ENCODE peak calls at places on chromosomes 6 and 20, in four cellular contexts. S, P, C and W are unnamed samples.
A peak's percentile ranks its signal among the peaks of the same experiment; 100 is the strongest.

GRCh38 chr6:105069821-105070445 is 109.9 kb downstream of the POPDC3 start:
- DNase-seq in S (no peak), P (no peak), C (no peak), W (no peak)

GRCh38 chr6:100339574-100340255 is 125.0 kb downstream of the SIM1 start:
- DNase-seq in S (no peak), P (no peak), C (no peak), W (no peak)

GRCh38 chr20:61891476-61891875 is 174.2 kb downstream of the TAF4 start:
- DNase-seq in S (no peak), P (no peak), C (no peak), W (no peak)

GRCh38 chr6:54096811-54097210 is 14.4 kb upstream of the MLIP start:
- DNase-seq in S (no peak), P (no peak), C (no peak), W (no peak)

GRCh38 chr6:47854996-47855395 is 73.2 kb downstream of the OPN5 start:
- DNase-seq in S (no peak), P (no peak), C (no peak), W (no peak)

GRCh38 chr6:93575495-93575894 is 156.1 kb upstream of the EPHA7 start:
- DNase-seq in S (no peak), P (no peak), C (no peak), W (no peak)

GRCh38 chr20:38133680-38134426 is 31.2 kb downstream of the TGM2 start:
- DNase-seq in S (no peak), P (no peak), C (no peak), W (no peak)

GRCh38 chr20:1813101-1813529 is 82.1 kb upstream of the SIRPA start:
- DNase-seq in S (peak; percentile 87), P (peak; percentile 47), C (peak; percentile 35), W (peak; percentile 38)

GRCh38 chr20:25984933-25985332 is 288.3 kb upstream of the ZNF337 start:
- DNase-seq in S (peak; percentile 74), P (peak; percentile 75), C (peak; percentile 26), W (no peak)

GRCh38 chr6:151900897-151901485 is 93.5 kb downstream of the ESR1 start:
- DNase-seq in S (no peak), P (no peak), C (no peak), W (no peak)

GRCh38 chr6:137729866-137730629 is 137.0 kb upstream of the TNFAIP3 start:
- DNase-seq in S (no peak), P (no peak), C (no peak), W (no peak)

GRCh38 chr20:58088105-58088504 is 140.3 kb downstream of the ANKRD60 start:
- DNase-seq in S (no peak), P (no peak), C (no peak), W (no peak)

GRCh38 chr20:45456632-45457031 is 12.9 kb upstream of the WFDC2 start:
- DNase-seq in S (no peak), P (no peak), C (peak; percentile 71), W (no peak)

GRCh38 chr20:61052796-61053442 is 199.1 kb upstream of the CDH4 start:
- DNase-seq in S (no peak), P (no peak), C (no peak), W (no peak)

GRCh38 chr6:33622456-33623431 is 1.6 kb downstream of the ITPR3 start:
- DNase-seq in S (no peak), P (no peak), C (peak; percentile 59), W (no peak)

GRCh38 chr20:6525447-6526303 is 241.8 kb upstream of the BMP2 start:
- DNase-seq in S (no peak), P (no peak), C (no peak), W (no peak)

GRCh38 chr20:57229490-57229889 is 37.0 kb downstream of the BMP7 start:
- DNase-seq in S (no peak), P (no peak), C (no peak), W (no peak)

DNA sequence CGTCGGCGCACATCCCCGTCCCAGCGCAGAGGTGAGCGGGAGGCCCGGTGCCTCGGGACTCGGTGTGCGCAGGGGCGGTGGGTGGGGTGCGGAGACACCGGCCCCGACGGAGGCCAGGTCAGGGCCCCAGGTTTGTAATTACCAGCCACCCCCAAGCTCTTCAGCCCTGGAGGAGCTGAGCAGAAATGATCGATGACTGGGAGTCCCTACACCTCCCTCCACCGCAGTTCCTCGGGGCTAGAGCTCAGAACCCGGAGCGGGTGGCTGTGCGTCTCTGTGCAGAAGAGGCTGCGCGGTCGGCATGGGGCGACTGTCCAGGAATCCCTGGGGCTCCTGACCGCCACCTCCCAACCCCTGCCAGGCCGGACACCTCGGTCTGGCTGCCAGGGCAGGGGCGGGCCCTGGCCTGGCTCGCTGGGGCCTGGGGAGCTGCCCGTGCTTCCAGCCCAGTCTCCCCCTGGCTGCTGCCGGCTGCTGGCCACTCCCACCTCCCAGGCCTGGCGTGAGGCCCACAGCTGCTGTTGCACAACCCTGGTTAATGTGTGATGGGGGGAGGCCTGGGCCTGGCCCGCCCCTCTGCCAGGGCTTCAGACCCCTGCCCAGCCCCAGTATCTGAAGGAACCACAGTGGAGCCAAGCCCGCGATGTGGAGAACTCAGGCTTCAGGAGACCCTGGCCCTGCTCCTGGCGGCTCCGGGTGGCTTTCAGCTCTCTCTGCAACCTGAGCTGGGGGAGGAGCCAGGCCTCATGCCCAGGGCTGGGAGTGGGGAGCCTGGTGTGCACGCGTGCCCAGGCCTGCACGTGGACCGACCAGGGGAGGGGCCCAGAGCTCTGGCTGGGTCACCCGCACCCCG is 1.2 kb downstream of the SLC2A4RG start:
- DNase-seq in S (peak; percentile 96), P (peak; percentile 99), C (peak; percentile 93), W (peak; percentile 98)
- TF ChIP-seq POLR2A in S (no peak), P (peak; percentile 11), C (peak; percentile 54), W (peak; percentile 63)

GRCh38 chr6:35343835-35344550 is 1.6 kb downstream of the PPARD start:
- DNase-seq in S (peak; percentile 44), P (no peak), C (no peak), W (no peak)

GRCh38 chr6:35343092-35343834 is 905 bp downstream of the PPARD start:
- DNase-seq in S (peak; percentile 67), P (peak; percentile 78), C (peak; percentile 47), W (no peak)

GRCh38 chr6:35341557-35341956 is 801 bp upstream of the PPARD start:
- DNase-seq in S (peak; percentile 51), P (no peak), C (no peak), W (no peak)

DNA sequence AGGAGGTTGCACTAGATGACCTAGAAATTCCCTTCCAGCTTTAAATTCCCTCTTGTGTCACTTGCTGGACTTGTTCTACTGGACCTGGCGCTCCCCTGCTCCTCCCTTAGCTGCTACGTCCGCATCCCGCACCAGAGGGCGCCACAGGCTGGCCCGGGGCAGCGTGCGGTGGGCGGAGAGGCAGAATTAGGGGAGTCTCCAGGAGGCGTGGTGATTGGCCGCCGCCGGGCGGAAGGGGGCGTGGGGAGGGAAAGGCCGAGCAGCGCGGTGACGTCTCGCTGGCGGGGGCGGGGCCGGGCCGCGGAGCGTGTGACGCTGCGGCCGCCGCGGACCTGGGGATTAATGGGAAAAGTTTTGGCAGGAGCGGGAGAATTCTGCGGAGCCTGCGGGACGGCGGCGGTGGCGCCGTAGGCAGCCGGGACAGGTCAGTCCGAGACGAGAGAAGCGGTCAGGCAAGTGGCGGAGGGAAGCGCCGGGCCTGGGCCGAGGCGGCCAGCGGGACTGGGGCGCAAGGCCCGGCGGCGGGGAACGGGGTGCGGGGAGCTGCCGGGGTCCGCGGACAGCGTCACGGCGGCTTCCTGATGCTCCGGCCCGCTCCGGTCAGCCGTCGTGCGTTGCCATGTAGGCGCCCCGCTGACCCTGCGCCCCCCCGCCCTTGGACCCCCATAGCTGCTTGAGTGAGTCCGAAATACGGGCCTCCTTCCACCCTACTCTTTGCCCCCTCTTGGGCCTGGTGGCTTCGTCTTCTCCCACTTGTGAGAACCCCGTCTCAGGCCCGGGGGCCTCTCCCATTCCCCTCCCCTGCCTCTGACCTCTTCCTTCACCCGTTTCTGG is at the start of gene PPARD:
- DNase-seq in S (peak; percentile 99), P (peak; percentile 99), C (peak; percentile 99), W (peak; percentile 96)
- TF ChIP-seq POLR2A in S (peak; percentile 71), P (peak; percentile 86), C (peak; percentile 81), W (peak; percentile 77)

GRCh38 chr6:14706378-14706929 is 539.4 kb upstream of the JARID2 start:
- DNase-seq in S (peak; percentile 57), P (peak; percentile 57), C (peak; percentile 27), W (peak; percentile 69)
- TF ChIP-seq POLR2A in S (no peak), P (no peak), C (no peak), W (no peak)

DNA sequence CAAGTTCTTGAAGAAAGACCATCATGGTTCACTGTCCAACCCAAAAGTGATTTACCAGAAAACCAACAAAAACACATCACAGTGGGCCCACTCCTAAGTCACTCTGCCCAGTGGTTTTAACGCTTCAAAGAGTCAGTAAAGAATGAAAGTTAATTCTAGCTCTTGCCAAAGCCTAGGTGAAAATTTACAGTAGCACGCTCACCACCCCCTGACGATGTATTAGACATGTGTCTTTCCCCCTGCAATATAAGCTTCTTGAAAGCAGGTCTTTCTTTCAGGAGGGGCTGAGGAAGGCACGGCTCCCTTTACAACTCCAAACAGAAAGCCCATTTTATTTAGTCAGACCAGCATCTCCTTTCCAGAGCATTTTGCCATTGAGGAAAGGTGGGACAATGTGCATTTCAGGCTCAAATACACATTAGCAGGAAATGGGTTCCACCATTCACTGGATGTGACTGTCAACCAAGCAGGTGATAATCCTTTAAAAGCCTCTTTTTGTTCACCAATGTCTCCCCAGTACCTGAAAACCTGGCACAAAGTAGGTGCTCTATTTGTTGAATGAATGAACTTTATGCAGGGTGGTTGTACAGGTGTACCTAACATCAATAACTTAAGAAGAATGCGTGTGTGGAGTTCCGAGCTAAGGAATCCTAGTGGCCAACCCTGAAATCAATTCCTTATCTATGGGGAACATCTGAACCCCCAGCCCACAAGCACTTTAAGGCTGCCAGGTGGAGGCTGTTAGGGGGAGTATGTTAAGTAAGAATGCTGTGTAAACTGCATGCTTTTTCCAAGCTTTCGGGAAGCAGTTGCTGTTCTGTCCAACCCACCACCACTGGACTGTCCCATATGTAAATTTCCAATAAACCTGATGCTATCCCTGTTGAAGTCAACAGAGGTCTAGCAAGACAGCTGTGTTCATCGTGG is 11.4 kb downstream of the EZR start:
- DNase-seq in S (peak; percentile 38), P (no peak), C (no peak), W (no peak)
- TF ChIP-seq POLR2A in S (no peak), P (no peak), C (peak; percentile 8), W (no peak)

GRCh38 chr6:157022022-157022740 is 245.0 kb downstream of the ARID1B start:
- DNase-seq in S (peak; percentile 96), P (peak; percentile 91), C (peak; percentile 89), W (peak; percentile 63)
- TF ChIP-seq POLR2A in S (peak; percentile 21), P (no peak), C (no peak), W (peak; percentile 39)